ENCODE peak calls at places on chromosomes 7 and 10, in seven cellular contexts. One of them, this sample, is unnamed.

GRCh38 chr7:1557771-1558170 is 1.8 kb upstream of the TMEM184A start:
- DNase-seq in neural progenitor cell: no peak
- DNase-seq in adipocyte: no peak
- DNase-seq in endodermal cell: no peak
- DNase-seq in GM23248: no peak
- DNase-seq in IMR-90: no peak
- DNase-seq in PC-3: no peak
- DNase-seq in this sample: no peak

GRCh38 chr10:78896169-78896931 is 172.4 kb upstream of the ZMIZ1 start:
- DNase-seq in neural progenitor cell: no peak
- DNase-seq in adipocyte: no peak
- DNase-seq in endodermal cell: no peak
- DNase-seq in GM23248: no peak
- DNase-seq in IMR-90: no peak
- DNase-seq in PC-3: no peak
- DNase-seq in this sample: no peak

GRCh38 chr7:129066290-129067131 is 11.6 kb upstream of the TNPO3 start:
- DNase-seq in neural progenitor cell: no peak
- DNase-seq in adipocyte: peak; percentile 85
- DNase-seq in endodermal cell: peak; percentile 77
- DNase-seq in GM23248: peak; percentile 91
- DNase-seq in IMR-90: peak; percentile 77
- DNase-seq in PC-3: peak; percentile 70
- DNase-seq in this sample: no peak

GRCh38 chr10:102994551-102995295 is 76.6 kb downstream of the CNNM2 start:
- DNase-seq in neural progenitor cell: no peak
- DNase-seq in adipocyte: no peak
- DNase-seq in endodermal cell: no peak
- DNase-seq in GM23248: no peak
- DNase-seq in IMR-90: no peak
- DNase-seq in PC-3: no peak
- DNase-seq in this sample: no peak

GRCh38 chr10:8628351-8628750 is 573.9 kb downstream of the GATA3 start:
- DNase-seq in neural progenitor cell: peak; percentile 2
- DNase-seq in adipocyte: no peak
- DNase-seq in endodermal cell: peak; percentile 45
- DNase-seq in GM23248: no peak
- DNase-seq in IMR-90: no peak
- DNase-seq in PC-3: peak; percentile 84
- DNase-seq in this sample: no peak

GRCh38 chr7:1447112-1447511 is 12.2 kb downstream of the MICALL2 start:
- DNase-seq in neural progenitor cell: no peak
- DNase-seq in adipocyte: no peak
- DNase-seq in endodermal cell: no peak
- DNase-seq in GM23248: no peak
- DNase-seq in IMR-90: no peak
- DNase-seq in PC-3: no peak
- DNase-seq in this sample: no peak

GRCh38 chr7:30147223-30147622 is 12.4 kb downstream of the MTURN start:
- DNase-seq in neural progenitor cell: no peak
- DNase-seq in adipocyte: no peak
- DNase-seq in endodermal cell: no peak
- DNase-seq in GM23248: no peak
- DNase-seq in IMR-90: no peak
- DNase-seq in PC-3: no peak
- DNase-seq in this sample: no peak

GRCh38 chr7:130393095-130393494 is 12.8 kb downstream of the CPA1 start:
- DNase-seq in neural progenitor cell: no peak
- DNase-seq in adipocyte: peak; percentile 10
- DNase-seq in endodermal cell: no peak
- DNase-seq in GM23248: peak; percentile 89
- DNase-seq in IMR-90: peak; percentile 80
- DNase-seq in PC-3: no peak
- DNase-seq in this sample: no peak

GRCh38 chr10:14820010-14820774 is 17.6 kb downstream of the CDNF start:
- DNase-seq in neural progenitor cell: no peak
- DNase-seq in adipocyte: peak; percentile 77
- DNase-seq in endodermal cell: no peak
- DNase-seq in GM23248: peak; percentile 84
- DNase-seq in IMR-90: peak; percentile 95
- DNase-seq in PC-3: peak; percentile 81
- DNase-seq in this sample: no peak

GRCh38 chr7:158011941-158012340 is 575.7 kb downstream of the PTPRN2 start:
- DNase-seq in neural progenitor cell: no peak
- DNase-seq in adipocyte: no peak
- DNase-seq in endodermal cell: no peak
- DNase-seq in GM23248: no peak
- DNase-seq in IMR-90: no peak
- DNase-seq in PC-3: no peak
- DNase-seq in this sample: no peak

GRCh38 chr10:34249634-34250033 is 565.5 kb downstream of the PARD3 start:
- DNase-seq in neural progenitor cell: peak; percentile 28
- DNase-seq in adipocyte: no peak
- DNase-seq in endodermal cell: peak; percentile 73
- DNase-seq in GM23248: no peak
- DNase-seq in IMR-90: no peak
- DNase-seq in PC-3: peak; percentile 77
- DNase-seq in this sample: no peak

GRCh38 chr10:13399752-13400151 is 51.7 kb upstream of the SEPHS1 start:
- DNase-seq in neural progenitor cell: no peak
- DNase-seq in adipocyte: no peak
- DNase-seq in endodermal cell: no peak
- DNase-seq in GM23248: no peak
- DNase-seq in IMR-90: no peak
- DNase-seq in PC-3: no peak
- DNase-seq in this sample: no peak

GRCh38 chr7:41656357-41656756 is 46.5 kb downstream of the INHBA start:
- DNase-seq in neural progenitor cell: no peak
- DNase-seq in adipocyte: peak; percentile 85
- DNase-seq in endodermal cell: no peak
- DNase-seq in GM23248: peak; percentile 54
- DNase-seq in IMR-90: peak; percentile 63
- DNase-seq in PC-3: no peak
- DNase-seq in this sample: no peak

GRCh38 chr10:104622598-104623209 is 18.4 kb upstream of the SORCS3 start:
- DNase-seq in neural progenitor cell: peak; percentile 79
- DNase-seq in adipocyte: no peak
- DNase-seq in endodermal cell: peak; percentile 85
- DNase-seq in GM23248: peak; percentile 52
- DNase-seq in IMR-90: no peak
- DNase-seq in PC-3: peak; percentile 51
- DNase-seq in this sample: no peak

GRCh38 chr10:14774797-14775196 is at the start of gene FAM107B:
- DNase-seq in neural progenitor cell: no peak
- DNase-seq in adipocyte: no peak
- DNase-seq in endodermal cell: no peak
- DNase-seq in GM23248: no peak
- DNase-seq in IMR-90: no peak
- DNase-seq in PC-3: no peak
- DNase-seq in this sample: no peak

GRCh38 chr7:96707901-96708774 is 1.5 kb downstream of the SEM1 start:
- DNase-seq in neural progenitor cell: no peak
- DNase-seq in adipocyte: peak; percentile 65
- DNase-seq in endodermal cell: no peak
- DNase-seq in GM23248: no peak
- DNase-seq in IMR-90: no peak
- DNase-seq in PC-3: peak; percentile 36
- DNase-seq in this sample: no peak

GRCh38 chr7:32150589-32150988 is 80.4 kb upstream of the PDE1C start:
- DNase-seq in neural progenitor cell: no peak
- DNase-seq in adipocyte: no peak
- DNase-seq in endodermal cell: no peak
- DNase-seq in GM23248: no peak
- DNase-seq in IMR-90: no peak
- DNase-seq in PC-3: no peak
- DNase-seq in this sample: no peak
- H3K4me3 ChIP-seq in neural progenitor cell: no peak overlapping the region
- H3K4me3 ChIP-seq in adipocyte: no peak overlapping the region
- H3K4me3 ChIP-seq in endodermal cell: no peak overlapping the region
- H3K4me3 ChIP-seq in GM23248: no peak overlapping the region
- H3K4me3 ChIP-seq in IMR-90: no peak overlapping the region
- H3K4me3 ChIP-seq in PC-3: no peak overlapping the region
- H3K4me3 ChIP-seq in this sample: no peak overlapping the region

GRCh38 chr7:47579458-47579857 is 2.5 kb downstream of the TNS3 start:
- DNase-seq in neural progenitor cell: no peak
- DNase-seq in adipocyte: no peak
- DNase-seq in endodermal cell: no peak
- DNase-seq in GM23248: no peak
- DNase-seq in IMR-90: no peak
- DNase-seq in PC-3: no peak
- DNase-seq in this sample: no peak

GRCh38 chr7:47580175-47580701 is 1.7 kb downstream of the TNS3 start:
- DNase-seq in neural progenitor cell: peak; percentile 15
- DNase-seq in adipocyte: peak; percentile 42
- DNase-seq in endodermal cell: peak; percentile 59
- DNase-seq in GM23248: peak; percentile 36
- DNase-seq in IMR-90: peak; percentile 60
- DNase-seq in PC-3: peak; percentile 71
- DNase-seq in this sample: peak; percentile 82

GRCh38 chr7:47577351-47577919 is 4.5 kb downstream of the TNS3 start:
- DNase-seq in neural progenitor cell: no peak
- DNase-seq in adipocyte: no peak
- DNase-seq in endodermal cell: no peak
- DNase-seq in GM23248: no peak
- DNase-seq in IMR-90: no peak
- DNase-seq in PC-3: no peak
- DNase-seq in this sample: no peak

GRCh38 chr7:47576909-47577255 is 5.0 kb downstream of the TNS3 start:
- DNase-seq in neural progenitor cell: no peak
- DNase-seq in adipocyte: no peak
- DNase-seq in endodermal cell: no peak
- DNase-seq in GM23248: no peak
- DNase-seq in IMR-90: no peak
- DNase-seq in PC-3: no peak
- DNase-seq in this sample: no peak

DNA sequence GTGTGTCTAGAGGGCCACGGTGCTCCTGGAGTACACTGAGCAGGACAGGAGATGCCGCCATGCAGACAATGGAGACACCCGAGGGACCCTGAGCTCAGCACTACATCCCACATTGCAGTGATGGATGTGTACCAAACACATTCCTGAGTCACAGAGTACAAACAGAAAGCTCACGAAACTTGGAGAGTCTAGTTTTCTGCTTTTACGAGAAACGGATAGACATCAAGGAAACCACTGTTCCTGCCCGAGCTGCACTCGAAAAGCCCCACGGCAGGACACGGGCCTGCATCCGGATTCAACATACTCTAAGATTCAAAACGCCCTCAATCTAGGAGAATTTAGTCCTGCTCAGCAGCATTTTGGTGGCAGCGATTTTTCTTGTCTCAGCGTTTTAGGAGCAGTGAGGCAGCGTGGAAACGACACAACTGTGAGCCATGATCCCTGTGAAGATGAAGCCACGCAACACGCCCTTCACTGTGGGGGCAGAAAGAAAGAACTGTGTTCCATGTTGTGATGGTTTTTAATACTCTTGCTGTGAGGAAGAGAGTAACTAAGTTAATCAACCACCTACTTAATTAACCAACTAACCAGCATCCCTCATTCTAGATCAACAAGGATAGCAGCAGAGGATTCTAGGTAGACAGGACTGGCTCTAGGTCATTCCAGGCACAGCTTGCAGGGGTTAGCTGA is 3.2 kb downstream of the TNS3 start:
- DNase-seq in neural progenitor cell: no peak
- DNase-seq in adipocyte: no peak
- DNase-seq in endodermal cell: no peak
- DNase-seq in GM23248: peak; percentile 85
- DNase-seq in IMR-90: peak; percentile 66
- DNase-seq in PC-3: peak; percentile 97
- DNase-seq in this sample: no peak
- H3K9ac ChIP-seq in neural progenitor cell: no peak overlapping the region
- H3K9ac ChIP-seq in adipocyte: peak overlapping the region; percentile 73
- H3K9ac ChIP-seq in endodermal cell: no peak overlapping the region
- H3K9ac ChIP-seq in GM23248: peak overlapping the region; percentile 63
- H3K9ac ChIP-seq in IMR-90: peak overlapping the region; percentile 36
- H3K9ac ChIP-seq in PC-3: peak overlapping the region; percentile 99
- H3K9ac ChIP-seq in this sample: peak overlapping the region; percentile 43

GRCh38 chr7:15015545-15016314 is 113.2 kb upstream of the DGKB start:
- DNase-seq in neural progenitor cell: peak; percentile 80
- DNase-seq in adipocyte: peak; percentile 79
- DNase-seq in endodermal cell: peak; percentile 93
- DNase-seq in GM23248: peak; percentile 75
- DNase-seq in IMR-90: peak; percentile 49
- DNase-seq in PC-3: peak; percentile 90
- DNase-seq in this sample: peak; percentile 30

GRCh38 chr7:15012135-15012534 is 109.6 kb upstream of the DGKB start:
- DNase-seq in neural progenitor cell: no peak
- DNase-seq in adipocyte: no peak
- DNase-seq in endodermal cell: no peak
- DNase-seq in GM23248: no peak
- DNase-seq in IMR-90: no peak
- DNase-seq in PC-3: no peak
- DNase-seq in this sample: no peak

GRCh38 chr7:15018981-15019380 is 116.4 kb upstream of the DGKB start:
- DNase-seq in neural progenitor cell: no peak
- DNase-seq in adipocyte: no peak
- DNase-seq in endodermal cell: no peak
- DNase-seq in GM23248: no peak
- DNase-seq in IMR-90: no peak
- DNase-seq in PC-3: no peak
- DNase-seq in this sample: no peak

GRCh38 chr7:15016726-15017125 is 114.2 kb upstream of the DGKB start:
- DNase-seq in neural progenitor cell: no peak
- DNase-seq in adipocyte: no peak
- DNase-seq in endodermal cell: no peak
- DNase-seq in GM23248: peak; percentile 22
- DNase-seq in IMR-90: no peak
- DNase-seq in PC-3: peak; percentile 93
- DNase-seq in this sample: no peak

DNA sequence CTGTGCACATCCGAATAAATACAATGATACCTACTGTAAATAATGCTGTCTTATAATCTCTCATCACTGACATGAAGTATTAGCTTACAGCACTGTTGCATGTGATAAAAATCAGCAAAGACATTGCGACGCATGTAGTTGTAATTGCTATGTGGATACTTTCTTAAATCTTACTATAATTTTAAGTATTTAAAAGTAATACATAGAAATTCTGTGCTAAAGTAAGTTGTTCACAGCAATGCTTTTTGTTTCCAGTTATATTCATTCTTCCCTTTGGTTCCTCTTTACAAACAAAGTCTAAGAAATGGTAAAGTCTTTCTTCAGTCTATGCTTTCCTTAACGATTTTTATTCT is 113.7 kb upstream of the DGKB start:
- DNase-seq in neural progenitor cell: no peak
- DNase-seq in adipocyte: no peak
- DNase-seq in endodermal cell: no peak
- DNase-seq in GM23248: no peak
- DNase-seq in IMR-90: no peak
- DNase-seq in PC-3: no peak
- DNase-seq in this sample: no peak
- H3K4me3 ChIP-seq in neural progenitor cell: no peak overlapping the region
- H3K4me3 ChIP-seq in adipocyte: no peak overlapping the region
- H3K4me3 ChIP-seq in endodermal cell: no peak overlapping the region
- H3K4me3 ChIP-seq in GM23248: no peak overlapping the region
- H3K4me3 ChIP-seq in IMR-90: no peak overlapping the region
- H3K4me3 ChIP-seq in PC-3: peak overlapping the region; percentile 63
- H3K4me3 ChIP-seq in this sample: no peak overlapping the region

DNA sequence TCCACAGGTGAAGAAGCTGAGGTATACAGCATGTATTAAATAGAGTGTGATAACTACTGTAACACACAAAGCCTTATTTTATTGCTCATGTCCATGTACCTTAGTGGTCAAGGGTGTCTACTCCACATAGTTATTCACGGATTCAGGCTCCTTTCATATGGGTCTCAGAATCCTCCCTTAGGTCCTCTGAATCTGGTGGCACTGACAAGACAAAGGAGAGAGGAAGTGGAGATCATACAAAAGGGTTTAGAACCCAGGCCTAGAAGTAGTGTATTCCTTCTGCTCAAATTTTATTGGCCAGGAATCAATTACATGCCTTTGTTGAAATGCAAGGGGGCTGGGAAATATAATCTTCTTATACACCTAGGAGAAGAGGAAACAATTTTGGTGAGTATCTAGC is 164.6 kb downstream of the PTEN start:
- DNase-seq in neural progenitor cell: no peak
- DNase-seq in adipocyte: no peak
- DNase-seq in endodermal cell: no peak
- DNase-seq in GM23248: no peak
- DNase-seq in IMR-90: no peak
- DNase-seq in PC-3: no peak
- DNase-seq in this sample: no peak
- H3K9ac ChIP-seq in neural progenitor cell: no peak overlapping the region
- H3K9ac ChIP-seq in adipocyte: no peak overlapping the region
- H3K9ac ChIP-seq in endodermal cell: no peak overlapping the region
- H3K9ac ChIP-seq in GM23248: no peak overlapping the region
- H3K9ac ChIP-seq in IMR-90: no peak overlapping the region
- H3K9ac ChIP-seq in PC-3: no peak overlapping the region
- H3K9ac ChIP-seq in this sample: no peak overlapping the region